ENCODE peak calls at places on chromosomes 11 and 22, in five cellular contexts. G, Q, C, V and L are unnamed samples.

GRCh38 chr11:686451-687243 is 8.4 kb downstream of the DEAF1 start:
- DNase-seq in G (no peak), Q (no peak), C (no peak), V (no peak), L (no peak)

GRCh38 chr11:131855320-131855719 is 484.9 kb downstream of the NTM start:
- DNase-seq in G (no peak), Q (no peak), C (no peak), V (no peak), L (no peak)

GRCh38 chr11:45272701-45273100 is 13.4 kb downstream of the SYT13 start:
- DNase-seq in G (no peak), Q (no peak), C (no peak), V (no peak), L (no peak)

GRCh38 chr22:38193580-38193979 is 8.2 kb upstream of the MAFF start:
- DNase-seq in G (no peak), Q (no peak), C (no peak), V (no peak), L (no peak)

GRCh38 chr11:67240575-67241389 is 25.5 kb upstream of the GRK2 start:
- DNase-seq in G (peak; percentile 73), Q (no peak), C (no peak), V (no peak), L (peak; percentile 76)

GRCh38 chr11:132576706-132577105 is 955.6 kb downstream of the OPCML start:
- DNase-seq in G (no peak), Q (no peak), C (peak; percentile 10), V (peak; percentile 22), L (no peak)

GRCh38 chr11:19218216-19218615 is 16.4 kb upstream of the CSRP3 start:
- DNase-seq in G (no peak), Q (no peak), C (no peak), V (no peak), L (no peak)

GRCh38 chr22:50671641-50672040 is 982 bp upstream of the SHANK3 start:
- DNase-seq in G (no peak), Q (peak; percentile 6), C (no peak), V (no peak), L (no peak)

GRCh38 chr11:112588252-112588668 is 327.6 kb upstream of the PLET1 start:
- DNase-seq in G (peak; percentile 71), Q (peak; percentile 76), C (peak; percentile 19), V (peak; percentile 76), L (peak; percentile 40)

DNA sequence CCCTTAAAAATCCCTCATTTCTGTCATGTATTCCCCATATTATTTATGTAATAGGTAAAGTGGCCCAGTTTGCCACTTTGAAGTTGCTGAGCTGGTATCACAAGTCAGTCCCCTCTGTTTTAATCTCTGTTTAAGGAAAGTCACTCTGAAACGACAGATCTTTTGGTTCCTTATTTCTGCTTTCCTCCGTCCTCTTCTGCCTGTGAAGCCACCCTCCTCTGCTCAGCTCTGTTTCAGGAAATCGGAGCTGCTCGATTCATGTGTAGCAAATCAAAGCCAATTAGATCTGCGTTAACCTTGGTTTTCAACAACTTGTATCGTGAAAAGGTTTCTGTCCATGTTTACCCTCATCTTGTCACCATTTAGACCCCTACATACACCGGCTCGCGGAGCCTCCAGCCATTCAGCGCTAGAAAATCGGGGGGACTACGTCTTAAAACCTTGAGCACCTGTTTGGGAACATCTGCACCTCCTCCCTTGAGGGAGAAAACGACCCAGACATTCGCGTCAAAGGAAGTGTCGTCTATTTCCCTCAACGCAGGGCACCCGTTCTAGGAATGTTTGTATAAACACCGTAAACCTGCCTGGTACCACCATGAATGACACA is 572 bp upstream of the SC5D start:
- DNase-seq in G (no peak), Q (no peak), C (no peak), V (peak; percentile 1), L (peak; percentile 51)
- TF ChIP-seq SUZ12 in G (no peak), Q (no peak), C (no peak), V (no peak), L (no peak)

GRCh38 chr11:74541466-74541865 is 47.9 kb upstream of the LIPT2 start:
- DNase-seq in G (no peak), Q (no peak), C (no peak), V (no peak), L (no peak)
- TF ChIP-seq SUZ12 in G (no peak), Q (no peak), C (no peak), V (no peak), L (no peak)

GRCh38 chr11:117072517-117073218 is 25.6 kb downstream of the SIK3 start:
- DNase-seq in G (peak; percentile 93), Q (no peak), C (no peak), V (no peak), L (peak; percentile 45)
- TF ChIP-seq SUZ12 in G (no peak), Q (no peak), C (no peak), V (no peak), L (no peak)

GRCh38 chr11:26621147-26621546 is 49.1 kb upstream of the MUC15 start:
- DNase-seq in G (no peak), Q (no peak), C (no peak), V (no peak), L (no peak)
- TF ChIP-seq SUZ12 in G (no peak), Q (no peak), C (no peak), V (no peak), L (no peak)

GRCh38 chr22:47067911-47068654 is 305.6 kb downstream of the TBC1D22A start:
- DNase-seq in G (no peak), Q (no peak), C (no peak), V (no peak), L (no peak)

GRCh38 chr22:47065756-47066615 is 303.5 kb downstream of the TBC1D22A start:
- DNase-seq in G (no peak), Q (no peak), C (no peak), V (no peak), L (no peak)

GRCh38 chr22:47067331-47067890 is 305.0 kb downstream of the TBC1D22A start:
- DNase-seq in G (no peak), Q (no peak), C (no peak), V (no peak), L (no peak)

GRCh38 chr22:47064416-47064815 is 302.0 kb downstream of the TBC1D22A start:
- DNase-seq in G (no peak), Q (no peak), C (no peak), V (no peak), L (no peak)

GRCh38 chr22:47066616-47066905 is 304.1 kb downstream of the TBC1D22A start:
- DNase-seq in G (no peak), Q (no peak), C (no peak), V (no peak), L (no peak)
- TF ChIP-seq SUZ12 in G (no peak), Q (no peak), C (no peak), V (no peak), L (no peak)

GRCh38 chr11:60838132-60838531 is 3.8 kb upstream of the CCDC86 start:
- DNase-seq in G (peak; percentile 28), Q (peak; percentile 27), C (no peak), V (no peak), L (no peak)
- TF ChIP-seq SUZ12 in G (no peak), Q (no peak), C (no peak), V (no peak), L (no peak)

GRCh38 chr22:45170001-45170466 is 6.3 kb downstream of the NUP50 start:
- DNase-seq in G (no peak), Q (no peak), C (no peak), V (no peak), L (no peak)
- TF ChIP-seq SUZ12 in G (no peak), Q (no peak), C (no peak), V (no peak), L (no peak)

GRCh38 chr22:35018995-35019394 is 47.0 kb upstream of the ISX start:
- DNase-seq in G (no peak), Q (no peak), C (no peak), V (no peak), L (no peak)

GRCh38 chr22:35021166-35021565 is 44.8 kb upstream of the ISX start:
- DNase-seq in G (no peak), Q (no peak), C (no peak), V (no peak), L (no peak)

GRCh38 chr22:35020517-35020916 is 45.4 kb upstream of the ISX start:
- DNase-seq in G (no peak), Q (no peak), C (no peak), V (no peak), L (no peak)

GRCh38 chr22:35014812-35015211 is 51.1 kb upstream of the ISX start:
- DNase-seq in G (no peak), Q (no peak), C (no peak), V (no peak), L (no peak)

GRCh38 chr22:35016909-35017308 is 49.0 kb upstream of the ISX start:
- DNase-seq in G (no peak), Q (no peak), C (no peak), V (no peak), L (no peak)
- TF ChIP-seq SUZ12 in G (no peak), Q (no peak), C (no peak), V (no peak), L (no peak)

GRCh38 chr11:64232182-64233018 is 2.0 kb upstream of the VEGFB start:
- DNase-seq in G (no peak), Q (no peak), C (no peak), V (no peak), L (no peak)
- TF ChIP-seq SUZ12 in G (no peak), Q (no peak), C (no peak), V (no peak), L (no peak)

DNA sequence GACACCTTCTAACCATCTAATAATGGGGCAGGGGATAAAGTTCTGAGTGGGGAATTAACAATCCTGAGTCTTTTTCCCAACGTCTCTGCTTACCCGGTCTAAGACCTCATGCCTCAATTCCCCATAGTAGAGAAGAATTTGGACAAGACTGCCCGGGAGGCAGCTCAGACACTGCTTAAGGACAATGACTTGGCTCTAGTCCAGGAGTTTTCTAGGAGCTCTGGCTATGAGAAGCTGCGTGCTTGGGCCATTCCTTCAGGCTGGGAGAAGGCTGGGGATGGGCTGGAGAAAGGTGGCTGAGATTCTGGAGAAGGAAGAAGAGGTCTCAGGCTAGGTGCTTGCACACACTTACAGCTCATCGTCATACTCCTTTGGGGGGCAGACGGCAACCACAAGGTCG is 19.8 kb upstream of the ABCC8 start:
- DNase-seq in G (no peak), Q (no peak), C (no peak), V (no peak), L (no peak)
- TF ChIP-seq SUZ12 in G (no peak), Q (no peak), C (no peak), V (no peak), L (no peak)